ENCODE peak calls at places on chromosomes 11 and 22, in six cellular contexts. C, W, D, J, N and Z are unnamed samples.

GRCh38 chr22:43174941-43175531 is 11.9 kb downstream of the TTLL12 start:
- DNase-seq in C (no peak), J (no peak), W (no peak), D (peak; percentile 67), N (no peak), Z (no peak)

GRCh38 chr11:35944503-35945136 is 758 bp downstream of the LDLRAD3 start:
- DNase-seq in W (peak; percentile 25), C (no peak), N (no peak), D (no peak), J (no peak), Z (peak; percentile 41)

GRCh38 chr22:36048911-36049677 is 20.5 kb upstream of the RBFOX2 start:
- DNase-seq in N (no peak), W (peak; percentile 20), J (no peak), D (peak; percentile 79), C (no peak), Z (no peak)

GRCh38 chr22:21642584-21643448 is 714 bp downstream of the SDF2L1 start:
- DNase-seq in C (peak; percentile 66), J (peak; percentile 73), D (peak; percentile 67), N (peak; percentile 61), W (peak; percentile 35), Z (no peak)

GRCh38 chr22:42229455-42230149 is 40.9 kb downstream of the TCF20 start:
- DNase-seq in C (no peak), D (peak; percentile 23), J (no peak), N (no peak), W (peak; percentile 40), Z (peak; percentile 26)

GRCh38 chr11:130211144-130211543 is 51.6 kb downstream of the ST14 start:
- DNase-seq in N (no peak), J (no peak), D (no peak), W (no peak), C (no peak), Z (no peak)

GRCh38 chr11:10350341-10350740 is 45.5 kb downstream of the ADM start:
- DNase-seq in C (no peak), W (peak; percentile 75), N (no peak), D (peak; percentile 71), J (no peak), Z (peak; percentile 66)

GRCh38 chr11:30789270-30789669 is 203.1 kb upstream of the MPPED2 start:
- DNase-seq in J (no peak), C (no peak), D (peak; percentile 23), W (peak; percentile 84), N (no peak), Z (no peak)

GRCh38 chr22:21450858-21451331 is 16.3 kb upstream of the TMEM191C start:
- DNase-seq in W (no peak), N (no peak), C (no peak), D (no peak), J (no peak), Z (no peak)

GRCh38 chr11:60777572-60777971 is 7.6 kb upstream of the MS4A10 start:
- DNase-seq in D (peak; percentile 81), N (no peak), J (no peak), W (peak; percentile 80), C (no peak), Z (peak; percentile 38)

GRCh38 chr11:104570088-104570701 is 328.1 kb downstream of the CASP12 start:
- DNase-seq in J (no peak), N (no peak), C (no peak), D (peak; percentile 52), W (no peak), Z (no peak)

GRCh38 chr11:62694455-62695167 is 5.3 kb upstream of the LRRN4CL start:
- DNase-seq in N (peak; percentile 76), J (no peak), D (peak; percentile 86), W (peak; percentile 85), C (peak; percentile 73), Z (peak; percentile 81)

GRCh38 chr22:36663581-36663980 is 40.0 kb downstream of the CACNG2 start:
- DNase-seq in W (no peak), D (no peak), C (no peak), N (no peak), J (no peak), Z (no peak)